ENCODE peak calls at places on chromosomes 4 and X, in seven cellular contexts. One of them, this sample, is unnamed.

GRCh38 chr4:182863501-182863900 is 53.7 kb downstream of the DCTD start:
- DNase-seq in NCI-H774: no peak
- DNase-seq in NCI-H2029: peak; percentile 23
- DNase-seq in amygdala: no peak
- DNase-seq in AG04450: no peak
- DNase-seq in RKO: no peak
- DNase-seq in GM23338: no peak
- DNase-seq in this sample: no peak

GRCh38 chr4:138673053-138673452 is 342.5 kb upstream of the NOCT start:
- DNase-seq in NCI-H774: no peak
- DNase-seq in NCI-H2029: no peak
- DNase-seq in amygdala: no peak
- DNase-seq in AG04450: no peak
- DNase-seq in RKO: no peak
- DNase-seq in GM23338: no peak
- DNase-seq in this sample: no peak

GRCh38 chrX:140274761-140275525 is 229.9 kb downstream of the SOX3 start:
- DNase-seq in NCI-H774: no peak
- DNase-seq in NCI-H2029: no peak
- DNase-seq in amygdala: no peak
- DNase-seq in AG04450: no peak
- DNase-seq in RKO: peak; percentile 74
- DNase-seq in GM23338: peak; percentile 36
- DNase-seq in this sample: no peak

GRCh38 chr4:128565565-128566186 is 243.8 kb upstream of the JADE1 start:
- DNase-seq in NCI-H774: no peak
- DNase-seq in NCI-H2029: no peak
- DNase-seq in amygdala: peak; percentile 40
- DNase-seq in AG04450: no peak
- DNase-seq in RKO: peak; percentile 67
- DNase-seq in GM23338: peak; percentile 85
- DNase-seq in this sample: no peak

GRCh38 chr4:7763106-7763505 is 176.6 kb downstream of the AFAP1 start:
- DNase-seq in NCI-H774: no peak
- DNase-seq in NCI-H2029: no peak
- DNase-seq in amygdala: no peak
- DNase-seq in AG04450: no peak
- DNase-seq in RKO: no peak
- DNase-seq in GM23338: no peak
- DNase-seq in this sample: no peak

GRCh38 chr4:61274286-61274685 is 74.2 kb downstream of the ADGRL3 start:
- DNase-seq in NCI-H774: no peak
- DNase-seq in NCI-H2029: no peak
- DNase-seq in amygdala: no peak
- DNase-seq in AG04450: no peak
- DNase-seq in RKO: no peak
- DNase-seq in GM23338: no peak
- DNase-seq in this sample: no peak

GRCh38 chr4:509374-509676 is 10.3 kb downstream of the PIGG start:
- DNase-seq in NCI-H774: no peak
- DNase-seq in NCI-H2029: no peak
- DNase-seq in amygdala: no peak
- DNase-seq in AG04450: no peak
- DNase-seq in RKO: no peak
- DNase-seq in GM23338: no peak
- DNase-seq in this sample: no peak

GRCh38 chrX:34875204-34875603 is 67.4 kb upstream of the FAM47B start:
- DNase-seq in NCI-H774: peak; percentile 66
- DNase-seq in NCI-H2029: no peak
- DNase-seq in amygdala: no peak
- DNase-seq in AG04450: peak; percentile 23
- DNase-seq in RKO: no peak
- DNase-seq in GM23338: no peak
- DNase-seq in this sample: peak; percentile 52

GRCh38 chr4:73308286-73308685 is 49.7 kb upstream of the ANKRD17 start:
- DNase-seq in NCI-H774: no peak
- DNase-seq in NCI-H2029: no peak
- DNase-seq in amygdala: peak; percentile 24
- DNase-seq in AG04450: peak; percentile 20
- DNase-seq in RKO: peak; percentile 49
- DNase-seq in GM23338: peak; percentile 54
- DNase-seq in this sample: no peak

GRCh38 chr4:4782969-4783368 is 76.5 kb upstream of the MSX1 start:
- DNase-seq in NCI-H774: no peak
- DNase-seq in NCI-H2029: no peak
- DNase-seq in amygdala: no peak
- DNase-seq in AG04450: no peak
- DNase-seq in RKO: no peak
- DNase-seq in GM23338: no peak
- DNase-seq in this sample: no peak

GRCh38 chr4:40710484-40711269 is 39.1 kb upstream of the NSUN7 start:
- DNase-seq in NCI-H774: no peak
- DNase-seq in NCI-H2029: no peak
- DNase-seq in amygdala: no peak
- DNase-seq in AG04450: no peak
- DNase-seq in RKO: no peak
- DNase-seq in GM23338: no peak
- DNase-seq in this sample: no peak

GRCh38 chrX:9847071-9847470 is 60.8 kb downstream of the SHROOM2 start:
- DNase-seq in NCI-H774: no peak
- DNase-seq in NCI-H2029: no peak
- DNase-seq in amygdala: no peak
- DNase-seq in AG04450: no peak
- DNase-seq in RKO: peak; percentile 27
- DNase-seq in GM23338: no peak
- DNase-seq in this sample: no peak

GRCh38 chr4:138555584-138555983 is 313.4 kb upstream of the SLC7A11 start:
- DNase-seq in NCI-H774: peak; percentile 27
- DNase-seq in NCI-H2029: no peak
- DNase-seq in amygdala: no peak
- DNase-seq in AG04450: no peak
- DNase-seq in RKO: no peak
- DNase-seq in GM23338: peak; percentile 68
- DNase-seq in this sample: no peak

GRCh38 chr4:22897520-22898108 is 204.9 kb downstream of the GBA3 start:
- DNase-seq in NCI-H774: peak; percentile 22
- DNase-seq in NCI-H2029: no peak
- DNase-seq in amygdala: peak; percentile 1
- DNase-seq in AG04450: no peak
- DNase-seq in RKO: peak; percentile 34
- DNase-seq in GM23338: peak; percentile 67
- DNase-seq in this sample: no peak

GRCh38 chr4:170090667-170091052 is 904 bp upstream of the AADAT start:
- DNase-seq in NCI-H774: no peak
- DNase-seq in NCI-H2029: no peak
- DNase-seq in amygdala: no peak
- DNase-seq in AG04450: no peak
- DNase-seq in RKO: peak; percentile 14
- DNase-seq in GM23338: no peak
- DNase-seq in this sample: peak; percentile 4

GRCh38 chrX:150623583-150623982 is 55.2 kb downstream of the MTM1 start:
- DNase-seq in NCI-H774: no peak
- DNase-seq in NCI-H2029: no peak
- DNase-seq in amygdala: no peak
- DNase-seq in AG04450: no peak
- DNase-seq in RKO: no peak
- DNase-seq in GM23338: no peak
- DNase-seq in this sample: no peak

GRCh38 chr4:25818293-25819240 is 44.2 kb downstream of the SEL1L3 start:
- DNase-seq in NCI-H774: no peak
- DNase-seq in NCI-H2029: no peak
- DNase-seq in amygdala: no peak
- DNase-seq in AG04450: no peak
- DNase-seq in RKO: no peak
- DNase-seq in GM23338: no peak
- DNase-seq in this sample: no peak

GRCh38 chrX:109997786-109998452 is 5.0 kb upstream of the TMEM164 start:
- DNase-seq in NCI-H774: peak; percentile 10
- DNase-seq in NCI-H2029: no peak
- DNase-seq in amygdala: no peak
- DNase-seq in AG04450: no peak
- DNase-seq in RKO: no peak
- DNase-seq in GM23338: no peak
- DNase-seq in this sample: no peak

GRCh38 chr4:71635094-71635493 is 148.8 kb downstream of the GC start:
- DNase-seq in NCI-H774: no peak
- DNase-seq in NCI-H2029: peak; percentile 24
- DNase-seq in amygdala: no peak
- DNase-seq in AG04450: no peak
- DNase-seq in RKO: no peak
- DNase-seq in GM23338: peak; percentile 27
- DNase-seq in this sample: peak; percentile 42

GRCh38 chrX:135572436-135572835 is 52.0 kb downstream of the INTS6L start:
- DNase-seq in NCI-H774: no peak
- DNase-seq in NCI-H2029: no peak
- DNase-seq in amygdala: no peak
- DNase-seq in AG04450: no peak
- DNase-seq in RKO: peak; percentile 9
- DNase-seq in GM23338: no peak
- DNase-seq in this sample: no peak

GRCh38 chrX:131626681-131627296 is 82.9 kb downstream of the OR13H1 start:
- DNase-seq in NCI-H774: no peak
- DNase-seq in NCI-H2029: no peak
- DNase-seq in amygdala: no peak
- DNase-seq in AG04450: no peak
- DNase-seq in RKO: peak; percentile 12
- DNase-seq in GM23338: peak; percentile 40
- DNase-seq in this sample: no peak

GRCh38 chrX:22314692-22315091 is 42.0 kb downstream of the CBLL2 start:
- DNase-seq in NCI-H774: no peak
- DNase-seq in NCI-H2029: no peak
- DNase-seq in amygdala: no peak
- DNase-seq in AG04450: no peak
- DNase-seq in RKO: no peak
- DNase-seq in GM23338: peak; percentile 43
- DNase-seq in this sample: no peak

GRCh38 chr4:89158884-89159503 is 47.7 kb downstream of the TIGD2 start:
- DNase-seq in NCI-H774: peak; percentile 20
- DNase-seq in NCI-H2029: peak; percentile 24
- DNase-seq in amygdala: peak; percentile 10
- DNase-seq in AG04450: no peak
- DNase-seq in RKO: peak; percentile 76
- DNase-seq in GM23338: peak; percentile 41
- DNase-seq in this sample: peak; percentile 30

GRCh38 chr4:8323947-8324555 is 54.5 kb downstream of the HTRA3 start:
- DNase-seq in NCI-H774: no peak
- DNase-seq in NCI-H2029: no peak
- DNase-seq in amygdala: no peak
- DNase-seq in AG04450: no peak
- DNase-seq in RKO: no peak
- DNase-seq in GM23338: no peak
- DNase-seq in this sample: no peak

GRCh38 chr4:113776679-113777078 is 15.1 kb upstream of the CAMK2D start:
- DNase-seq in NCI-H774: no peak
- DNase-seq in NCI-H2029: no peak
- DNase-seq in amygdala: no peak
- DNase-seq in AG04450: no peak
- DNase-seq in RKO: no peak
- DNase-seq in GM23338: peak; percentile 72
- DNase-seq in this sample: no peak

GRCh38 chr4:15547392-15547791 is 77.7 kb downstream of the CC2D2A start:
- DNase-seq in NCI-H774: no peak
- DNase-seq in NCI-H2029: no peak
- DNase-seq in amygdala: no peak
- DNase-seq in AG04450: no peak
- DNase-seq in RKO: no peak
- DNase-seq in GM23338: no peak
- DNase-seq in this sample: no peak

GRCh38 chr4:182062936-182063335 is 180.3 kb upstream of the TENM3 start:
- DNase-seq in NCI-H774: no peak
- DNase-seq in NCI-H2029: no peak
- DNase-seq in amygdala: no peak
- DNase-seq in AG04450: peak; percentile 66
- DNase-seq in RKO: peak; percentile 49
- DNase-seq in GM23338: no peak
- DNase-seq in this sample: no peak

GRCh38 chrX:129634541-129634940 is 20.2 kb downstream of the APLN start:
- DNase-seq in NCI-H774: no peak
- DNase-seq in NCI-H2029: no peak
- DNase-seq in amygdala: peak; percentile 43
- DNase-seq in AG04450: no peak
- DNase-seq in RKO: no peak
- DNase-seq in GM23338: peak; percentile 66
- DNase-seq in this sample: no peak

GRCh38 chr4:1467581-1468458 is 61.6 kb upstream of the NKX1-1 start:
- DNase-seq in NCI-H774: no peak
- DNase-seq in NCI-H2029: no peak
- DNase-seq in amygdala: no peak
- DNase-seq in AG04450: no peak
- DNase-seq in RKO: no peak
- DNase-seq in GM23338: no peak
- DNase-seq in this sample: no peak

GRCh38 chrX:119981286-119982070 is 37.9 kb upstream of the NKAP start:
- DNase-seq in NCI-H774: peak; percentile 30
- DNase-seq in NCI-H2029: peak; percentile 48
- DNase-seq in amygdala: no peak
- DNase-seq in AG04450: no peak
- DNase-seq in RKO: peak; percentile 64
- DNase-seq in GM23338: peak; percentile 73
- DNase-seq in this sample: no peak

GRCh38 chrX:76076124-76076523 is 96.7 kb upstream of the PBDC1 start:
- DNase-seq in NCI-H774: no peak
- DNase-seq in NCI-H2029: no peak
- DNase-seq in amygdala: no peak
- DNase-seq in AG04450: no peak
- DNase-seq in RKO: no peak
- DNase-seq in GM23338: no peak
- DNase-seq in this sample: no peak

GRCh38 chrX:54695231-54695630 is 102.8 kb downstream of the ITIH6 start:
- DNase-seq in NCI-H774: no peak
- DNase-seq in NCI-H2029: no peak
- DNase-seq in amygdala: no peak
- DNase-seq in AG04450: no peak
- DNase-seq in RKO: peak; percentile 34
- DNase-seq in GM23338: peak; percentile 15
- DNase-seq in this sample: no peak

GRCh38 chrX:23756165-23756564 is 13.1 kb upstream of the ACOT9 start:
- DNase-seq in NCI-H774: peak; percentile 31
- DNase-seq in NCI-H2029: peak; percentile 14
- DNase-seq in amygdala: peak; percentile 23
- DNase-seq in AG04450: no peak
- DNase-seq in RKO: peak; percentile 65
- DNase-seq in GM23338: peak; percentile 67
- DNase-seq in this sample: peak; percentile 18

This sample was measured in DMS153.